ENCODE peak calls at places on chromosomes 12 and 14, in eight cellular contexts. One of them, this sample, is unnamed.
A peak's percentile ranks its signal among the peaks of the same experiment; 100 is the strongest.

GRCh38 chr14:69543341-69544249 is 31.1 kb downstream of the CCDC177 start:
- DNase-seq in stimulated activated CD4-positive, alpha-beta T cell treated with anti-CD3 and anti-CD28 coated beads, TNF-alpha, amount 100 ng/mL, for 4 hours: no peak
- DNase-seq in T-cell: no peak
- DNase-seq in HEK293T: no peak
- DNase-seq in NK-92 treated with Interleukin-12 subunit alpha and Interleukin-12 subunit beta, amount 100 ng/mL, for 24 hours: peak; percentile 80
- DNase-seq in IMR-90: peak; percentile 93
- DNase-seq in NCI-H1105: no peak
- DNase-seq in endodermal cell: peak; percentile 59
- DNase-seq in this sample: peak; percentile 59

GRCh38 chr12:28457785-28458184 is 267.5 kb downstream of the CCDC91 start:
- DNase-seq in HEK293T: no peak
- DNase-seq in T-cell: no peak
- DNase-seq in NCI-H1105: no peak
- DNase-seq in NK-92 treated with Interleukin-12 subunit alpha and Interleukin-12 subunit beta, amount 100 ng/mL, for 24 hours: no peak
- DNase-seq in stimulated activated CD4-positive, alpha-beta T cell treated with anti-CD3 and anti-CD28 coated beads, TNF-alpha, amount 100 ng/mL, for 4 hours: no peak
- DNase-seq in IMR-90: no peak
- DNase-seq in endodermal cell: no peak
- DNase-seq in this sample: no peak

GRCh38 chr12:106066051-106066705 is 72.6 kb downstream of the NUAK1 start:
- DNase-seq in NCI-H1105: no peak
- DNase-seq in IMR-90: peak; percentile 47
- DNase-seq in stimulated activated CD4-positive, alpha-beta T cell treated with anti-CD3 and anti-CD28 coated beads, TNF-alpha, amount 100 ng/mL, for 4 hours: no peak
- DNase-seq in HEK293T: no peak
- DNase-seq in T-cell: no peak
- DNase-seq in NK-92 treated with Interleukin-12 subunit alpha and Interleukin-12 subunit beta, amount 100 ng/mL, for 24 hours: no peak
- DNase-seq in endodermal cell: no peak
- DNase-seq in this sample: no peak

GRCh38 chr12:101165319-101165718 is 44.7 kb downstream of the SLC5A8 start:
- DNase-seq in endodermal cell: no peak
- DNase-seq in NK-92 treated with Interleukin-12 subunit alpha and Interleukin-12 subunit beta, amount 100 ng/mL, for 24 hours: no peak
- DNase-seq in T-cell: no peak
- DNase-seq in IMR-90: no peak
- DNase-seq in NCI-H1105: no peak
- DNase-seq in stimulated activated CD4-positive, alpha-beta T cell treated with anti-CD3 and anti-CD28 coated beads, TNF-alpha, amount 100 ng/mL, for 4 hours: no peak
- DNase-seq in HEK293T: no peak
- DNase-seq in this sample: no peak

GRCh38 chr12:12396727-12397126 is 39.8 kb downstream of the BORCS5 start:
- DNase-seq in endodermal cell: no peak
- DNase-seq in IMR-90: no peak
- DNase-seq in T-cell: no peak
- DNase-seq in HEK293T: no peak
- DNase-seq in stimulated activated CD4-positive, alpha-beta T cell treated with anti-CD3 and anti-CD28 coated beads, TNF-alpha, amount 100 ng/mL, for 4 hours: no peak
- DNase-seq in NCI-H1105: no peak
- DNase-seq in NK-92 treated with Interleukin-12 subunit alpha and Interleukin-12 subunit beta, amount 100 ng/mL, for 24 hours: no peak
- DNase-seq in this sample: no peak

GRCh38 chr14:85534914-85535313 is 5.0 kb downstream of the FLRT2 start:
- DNase-seq in HEK293T: no peak
- DNase-seq in NCI-H1105: no peak
- DNase-seq in IMR-90: no peak
- DNase-seq in T-cell: no peak
- DNase-seq in NK-92 treated with Interleukin-12 subunit alpha and Interleukin-12 subunit beta, amount 100 ng/mL, for 24 hours: no peak
- DNase-seq in endodermal cell: peak; percentile 46
- DNase-seq in stimulated activated CD4-positive, alpha-beta T cell treated with anti-CD3 and anti-CD28 coated beads, TNF-alpha, amount 100 ng/mL, for 4 hours: no peak
- DNase-seq in this sample: no peak

GRCh38 chr12:109140560-109140959 is 24.2 kb downstream of the ACACB start:
- DNase-seq in T-cell: no peak
- DNase-seq in NCI-H1105: no peak
- DNase-seq in IMR-90: no peak
- DNase-seq in stimulated activated CD4-positive, alpha-beta T cell treated with anti-CD3 and anti-CD28 coated beads, TNF-alpha, amount 100 ng/mL, for 4 hours: no peak
- DNase-seq in NK-92 treated with Interleukin-12 subunit alpha and Interleukin-12 subunit beta, amount 100 ng/mL, for 24 hours: no peak
- DNase-seq in HEK293T: no peak
- DNase-seq in endodermal cell: no peak
- DNase-seq in this sample: no peak

GRCh38 chr12:126617312-126617711 is 1552.1 kb downstream of the AACS start:
- DNase-seq in endodermal cell: peak; percentile 89
- DNase-seq in stimulated activated CD4-positive, alpha-beta T cell treated with anti-CD3 and anti-CD28 coated beads, TNF-alpha, amount 100 ng/mL, for 4 hours: no peak
- DNase-seq in IMR-90: no peak
- DNase-seq in NCI-H1105: no peak
- DNase-seq in HEK293T: peak; percentile 16
- DNase-seq in T-cell: no peak
- DNase-seq in NK-92 treated with Interleukin-12 subunit alpha and Interleukin-12 subunit beta, amount 100 ng/mL, for 24 hours: no peak
- DNase-seq in this sample: no peak

GRCh38 chr14:61965030-61965745 is 203.0 kb downstream of the SNAPC1 start:
- DNase-seq in endodermal cell: no peak
- DNase-seq in IMR-90: peak; percentile 97
- DNase-seq in stimulated activated CD4-positive, alpha-beta T cell treated with anti-CD3 and anti-CD28 coated beads, TNF-alpha, amount 100 ng/mL, for 4 hours: no peak
- DNase-seq in NCI-H1105: no peak
- DNase-seq in T-cell: no peak
- DNase-seq in HEK293T: no peak
- DNase-seq in NK-92 treated with Interleukin-12 subunit alpha and Interleukin-12 subunit beta, amount 100 ng/mL, for 24 hours: no peak
- DNase-seq in this sample: peak; percentile 36

GRCh38 chr12:121697093-121697698 is 15.4 kb upstream of the TMEM120B start:
- DNase-seq in HEK293T: peak; percentile 40
- DNase-seq in NK-92 treated with Interleukin-12 subunit alpha and Interleukin-12 subunit beta, amount 100 ng/mL, for 24 hours: no peak
- DNase-seq in stimulated activated CD4-positive, alpha-beta T cell treated with anti-CD3 and anti-CD28 coated beads, TNF-alpha, amount 100 ng/mL, for 4 hours: no peak
- DNase-seq in endodermal cell: peak; percentile 42
- DNase-seq in NCI-H1105: peak; percentile 63
- DNase-seq in T-cell: no peak
- DNase-seq in IMR-90: peak; percentile 53
- DNase-seq in this sample: no peak

GRCh38 chr14:77681196-77682157 is 26.3 kb downstream of the ALKBH1 start:
- DNase-seq in HEK293T: no peak
- DNase-seq in IMR-90: peak; percentile 25
- DNase-seq in NK-92 treated with Interleukin-12 subunit alpha and Interleukin-12 subunit beta, amount 100 ng/mL, for 24 hours: no peak
- DNase-seq in stimulated activated CD4-positive, alpha-beta T cell treated with anti-CD3 and anti-CD28 coated beads, TNF-alpha, amount 100 ng/mL, for 4 hours: no peak
- DNase-seq in T-cell: no peak
- DNase-seq in NCI-H1105: no peak
- DNase-seq in endodermal cell: no peak
- DNase-seq in this sample: peak; percentile 40

GRCh38 chr12:45518516-45519235 is 210.8 kb upstream of the ARID2 start:
- DNase-seq in IMR-90: no peak
- DNase-seq in HEK293T: no peak
- DNase-seq in endodermal cell: no peak
- DNase-seq in NK-92 treated with Interleukin-12 subunit alpha and Interleukin-12 subunit beta, amount 100 ng/mL, for 24 hours: no peak
- DNase-seq in stimulated activated CD4-positive, alpha-beta T cell treated with anti-CD3 and anti-CD28 coated beads, TNF-alpha, amount 100 ng/mL, for 4 hours: peak; percentile 28
- DNase-seq in NCI-H1105: no peak
- DNase-seq in T-cell: peak; percentile 56
- DNase-seq in this sample: no peak

GRCh38 chr12:31817120-31817519 is 88.3 kb upstream of the AMN1 start:
- DNase-seq in HEK293T: no peak
- DNase-seq in NK-92 treated with Interleukin-12 subunit alpha and Interleukin-12 subunit beta, amount 100 ng/mL, for 24 hours: no peak
- DNase-seq in IMR-90: no peak
- DNase-seq in stimulated activated CD4-positive, alpha-beta T cell treated with anti-CD3 and anti-CD28 coated beads, TNF-alpha, amount 100 ng/mL, for 4 hours: no peak
- DNase-seq in endodermal cell: no peak
- DNase-seq in NCI-H1105: no peak
- DNase-seq in T-cell: no peak
- DNase-seq in this sample: no peak

GRCh38 chr14:80200093-80200492 is 11.2 kb downstream of the DIO2 start:
- DNase-seq in T-cell: no peak
- DNase-seq in stimulated activated CD4-positive, alpha-beta T cell treated with anti-CD3 and anti-CD28 coated beads, TNF-alpha, amount 100 ng/mL, for 4 hours: no peak
- DNase-seq in HEK293T: no peak
- DNase-seq in endodermal cell: no peak
- DNase-seq in IMR-90: no peak
- DNase-seq in NK-92 treated with Interleukin-12 subunit alpha and Interleukin-12 subunit beta, amount 100 ng/mL, for 24 hours: no peak
- DNase-seq in NCI-H1105: no peak
- DNase-seq in this sample: no peak

GRCh38 chr12:127107744-127108143 is 1159.2 kb upstream of the TMEM132C start:
- DNase-seq in T-cell: no peak
- DNase-seq in HEK293T: no peak
- DNase-seq in stimulated activated CD4-positive, alpha-beta T cell treated with anti-CD3 and anti-CD28 coated beads, TNF-alpha, amount 100 ng/mL, for 4 hours: no peak
- DNase-seq in IMR-90: no peak
- DNase-seq in endodermal cell: no peak
- DNase-seq in NCI-H1105: no peak
- DNase-seq in NK-92 treated with Interleukin-12 subunit alpha and Interleukin-12 subunit beta, amount 100 ng/mL, for 24 hours: no peak
- DNase-seq in this sample: no peak

This sample was measured in GM04504.